ENCODE peak calls at places on chromosomes 2 and 18, in four cellular contexts. R is K562, L is SK-N-SH, K is HepG2. F is an unnamed sample.

GRCh38 chr2:1884933-1885580 is 140.7 kb upstream of the PXDN start:
- DNase-seq in R (no peak), L (no peak), K (no peak), F (no peak)

GRCh38 chr2:84958135-84959044 is 12.6 kb upstream of the KCMF1 start:
- DNase-seq in K (peak), L (no peak), R (no peak), F (peak)

GRCh38 chr2:1781291-1782080 is 37.2 kb upstream of the PXDN start:
- DNase-seq in L (no peak), K (no peak), R (no peak), F (peak)

GRCh38 chr18:21747764-21748693 is 7.4 kb downstream of the MIB1 start:
- DNase-seq in L (peak), K (no peak), R (no peak), F (no peak)

GRCh38 chr2:241818229-241818942 is 9.4 kb downstream of the NEU4 start:
- DNase-seq in K (no peak), L (no peak), R (no peak), F (no peak)

GRCh38 chr2:147511491-147511948 is 333.3 kb upstream of the ACVR2A start:
- DNase-seq in R (no peak), K (no peak), L (no peak), F (no peak)

GRCh38 chr2:239692348-239692747 is 291.5 kb upstream of the HDAC4 start:
- DNase-seq in K (no peak), L (no peak), R (no peak), F (no peak)

GRCh38 chr2:85438291-85439110 is 20.0 kb downstream of the SH2D6 start:
- DNase-seq in K (peak), L (no peak), R (no peak), F (no peak)

GRCh38 chr18:57439985-57440330 is 4.8 kb downstream of the ONECUT2 start:
- DNase-seq in K (no peak), R (no peak), L (no peak), F (no peak)

GRCh38 chr2:121427187-121427689 is 103.4 kb upstream of the RNU4ATAC start:
- DNase-seq in K (no peak), L (no peak), R (no peak), F (no peak)

GRCh38 chr2:210002158-210003157 is at the start of gene RPE:
- DNase-seq in K (peak), R (peak), L (peak), F (peak)

GRCh38 chr2:45267062-45267702 is 257.9 kb upstream of the SIX2 start:
- DNase-seq in L (no peak), R (no peak), K (peak), F (no peak)

GRCh38 chr2:38146917-38147307 is 71.0 kb upstream of the CYP1B1 start:
- DNase-seq in K (peak), R (peak), L (peak), F (peak)

GRCh38 chr2:190984595-190984994 is 29.4 kb downstream of the STAT1 start:
- DNase-seq in L (no peak), R (no peak), K (no peak), F (no peak)

GRCh38 chr2:195533771-195534642 is 123.0 kb upstream of the SLC39A10 start:
- DNase-seq in R (peak), L (no peak), K (no peak), F (peak)

GRCh38 chr2:147464737-147465437 is 379.9 kb upstream of the ACVR2A start:
- DNase-seq in K (peak), L (no peak), R (no peak), F (no peak)

GRCh38 chr2:25305809-25306208 is 35.9 kb downstream of the DNMT3A start:
- DNase-seq in R (no peak), K (no peak), L (no peak), F (no peak)

GRCh38 chr2:217070043-217070430 is 210.2 kb upstream of the TNP1 start:
- DNase-seq in R (no peak), K (no peak), L (no peak), F (no peak)

DNA sequence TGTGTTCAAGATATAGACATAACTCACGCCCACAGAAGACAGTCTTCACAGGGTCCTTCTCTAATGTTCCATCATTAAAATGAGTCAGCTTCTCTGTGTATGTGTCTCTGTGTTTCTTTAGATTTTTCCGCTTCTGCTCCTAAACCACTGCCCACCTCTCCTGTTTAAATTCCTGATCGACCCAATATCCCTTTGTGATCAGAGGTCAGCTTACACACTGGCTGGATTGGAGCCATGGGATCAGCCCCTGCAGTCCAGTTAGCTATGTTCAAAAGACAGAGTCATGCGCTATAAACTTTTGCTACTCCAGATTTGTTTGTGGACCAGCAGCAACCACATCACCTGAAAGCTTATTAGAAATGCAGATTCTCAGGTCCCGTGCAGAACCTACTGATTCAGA is 229.2 kb downstream of the C1D start:
- DNase-seq in K (no peak), R (no peak), L (no peak), F (no peak)
- H3K27ac ChIP-seq in K (no peak), R (no peak), L (no peak), F (no peak)

DNA sequence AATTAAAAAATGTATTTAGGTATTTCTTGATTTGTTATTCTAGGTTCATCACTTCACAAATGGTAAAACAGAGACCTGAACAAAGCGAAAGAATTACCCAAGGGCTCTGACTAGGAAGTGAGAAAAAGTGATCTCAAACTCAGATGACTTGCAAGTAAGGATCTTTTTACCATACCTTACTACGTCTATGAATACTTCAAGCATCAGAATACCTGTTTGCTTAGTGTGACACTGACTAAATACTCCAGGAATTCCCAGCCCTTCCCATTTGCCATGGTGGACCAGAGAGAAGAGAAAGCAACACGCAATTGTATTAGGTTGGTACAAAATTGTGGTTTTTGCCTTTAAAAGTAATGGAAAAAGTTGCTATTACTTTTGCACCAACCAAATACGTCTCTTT is 35.8 kb upstream of the FIGN start:
- DNase-seq in L (no peak), K (no peak), R (no peak), F (no peak)
- TF ChIP-seq YY1 in L (no peak), K (no peak), R (no peak), F (no peak)

GRCh38 chr2:104774631-104775030 is 79.3 kb upstream of the POU3F3 start:
- DNase-seq in K (no peak), L (no peak), R (no peak), F (no peak)

GRCh38 chr2:104769096-104769495 is 84.8 kb upstream of the POU3F3 start:
- DNase-seq in R (no peak), L (no peak), K (no peak), F (no peak)

GRCh38 chr2:104766683-104767082 is 87.2 kb upstream of the POU3F3 start:
- DNase-seq in R (no peak), K (no peak), L (no peak), F (no peak)

DNA sequence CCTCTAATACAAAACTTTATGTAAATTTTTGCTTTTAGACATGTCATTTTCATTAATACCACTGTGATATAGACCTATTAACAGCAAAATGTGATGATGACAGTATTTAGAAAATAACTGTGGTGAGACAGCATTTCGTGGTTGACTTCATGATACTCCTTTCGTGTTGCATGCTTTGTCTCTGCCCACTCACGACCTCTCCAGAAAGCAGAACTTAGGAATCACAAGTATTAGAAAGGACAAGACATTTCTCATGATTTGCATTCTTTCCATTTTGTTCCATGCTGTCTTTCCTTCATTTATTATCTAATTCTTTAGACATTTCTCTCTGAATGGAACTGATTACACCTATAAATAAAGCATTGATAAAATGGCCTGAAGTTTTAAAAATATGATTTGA is 85.2 kb upstream of the POU3F3 start:
- DNase-seq in R (no peak), L (no peak), K (no peak), F (no peak)
- TF ChIP-seq ELF1 in R (no peak), L (no peak), K (no peak), F (no peak)

GRCh38 chr18:8826514-8826913 is 121.2 kb downstream of the MTCL1 start:
- DNase-seq in L (no peak), K (no peak), R (no peak), F (no peak)

GRCh38 chr18:8825273-8825672 is 119.9 kb downstream of the MTCL1 start:
- DNase-seq in L (no peak), K (no peak), R (no peak), F (no peak)

GRCh38 chr18:8826971-8827370 is 121.6 kb downstream of the MTCL1 start:
- DNase-seq in R (no peak), L (no peak), K (no peak), F (no peak)

GRCh38 chr18:8824846-8825245 is 119.5 kb downstream of the MTCL1 start:
- DNase-seq in R (no peak), L (no peak), K (no peak), F (no peak)

GRCh38 chr18:8825729-8826375 is 120.5 kb downstream of the MTCL1 start:
- DNase-seq in K (no peak), L (no peak), R (no peak), F (no peak)
- H3K27ac ChIP-seq in K (no peak), L (no peak), R (no peak), F (no peak)

GRCh38 chr2:54574107-54574859 is 118.2 kb downstream of the SPTBN1 start:
- DNase-seq in R (peak), K (peak), L (no peak), F (no peak)
- TF ChIP-seq YY1 in R (no peak), K (no peak), L (no peak), F (no peak)

GRCh38 chr2:156727867-156728266 is 291.7 kb downstream of the GPD2 start:
- DNase-seq in L (no peak), R (no peak), K (no peak), F (no peak)
- TF ChIP-seq ELF1 in L (no peak), R (no peak), K (no peak), F (no peak)

DNA sequence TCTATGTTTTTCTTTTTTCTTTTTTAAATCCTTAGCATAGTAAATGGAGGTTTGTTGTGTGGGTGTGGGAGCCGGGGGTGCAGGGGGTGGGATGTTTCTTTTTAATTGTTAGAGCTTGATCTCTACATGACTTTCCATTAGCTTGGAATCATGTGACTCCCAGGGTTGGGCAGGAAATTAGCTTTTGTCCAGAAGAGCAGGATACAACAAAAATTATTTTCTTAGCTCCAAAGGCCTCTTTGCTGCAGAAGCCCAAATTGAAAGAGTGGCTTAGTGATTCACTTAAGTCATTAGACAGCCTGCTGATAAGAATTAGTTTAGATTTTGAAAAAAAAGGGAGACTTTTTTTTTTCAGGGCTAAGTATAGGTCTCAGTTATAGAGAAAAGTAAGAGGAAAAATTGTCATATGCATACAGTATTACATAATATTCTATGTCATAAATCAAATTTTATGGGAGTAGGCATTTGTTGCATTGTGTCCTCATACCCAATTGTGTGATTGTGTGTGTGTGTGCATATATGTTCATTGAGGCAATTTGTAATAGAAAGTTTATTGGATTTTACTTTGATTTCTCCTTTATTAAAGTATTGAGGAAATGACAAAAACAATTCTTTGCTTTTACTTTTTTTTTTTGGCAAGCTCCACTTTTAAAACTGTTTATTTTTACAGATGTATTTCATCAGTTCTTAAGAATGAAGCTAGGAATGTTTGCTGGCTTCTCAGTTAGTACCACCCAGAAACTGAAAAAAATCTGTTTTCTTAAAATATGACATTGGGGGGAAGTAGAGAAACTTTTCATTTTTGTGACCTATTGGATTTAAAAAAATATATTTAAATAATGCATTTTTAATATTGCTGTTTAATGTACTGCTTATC is 47.4 kb downstream of the TSPYL6 start:
- DNase-seq in K (peak), R (no peak), L (peak), F (no peak)
- H3K27ac ChIP-seq in K (peak), R (no peak), L (peak), F (no peak)

GRCh38 chr2:127410871-127411396 is 7.3 kb upstream of the PROC start:
- DNase-seq in K (peak), R (no peak), L (no peak), F (no peak)
- TF ChIP-seq YY1 in K (no peak), R (no peak), L (no peak), F (no peak)